ENCODE peak calls at places on chromosome 1, in four cellular contexts. E, N, U and D are unnamed samples.
A peak's percentile ranks its signal among the peaks of the same experiment; 100 is the strongest.

GRCh38 chr1:234322979-234323378 is 50.3 kb upstream of the COA6 start:
- DNase-seq in N (peak; percentile 91), E (peak; percentile 62), U (no peak), D (peak; percentile 26)

GRCh38 chr1:245810789-245811337 is 656.1 kb downstream of the KIF26B start:
- DNase-seq in U (no peak), E (no peak), N (no peak), D (no peak)

GRCh38 chr1:229841230-229841629 is 215.2 kb downstream of the URB2 start:
- DNase-seq in U (no peak), E (no peak), N (no peak), D (no peak)

GRCh38 chr1:193408782-193409293 is 222.4 kb upstream of the B3GALT2 start:
- DNase-seq in N (no peak), E (peak; percentile 43), U (peak; percentile 85), D (no peak)

GRCh38 chr1:91617242-91617837 is 116.7 kb downstream of the CDC7 start:
- DNase-seq in N (peak; percentile 67), E (peak; percentile 28), U (no peak), D (no peak)

GRCh38 chr1:59499956-59500569 is 203.2 kb downstream of the FGGY start:
- DNase-seq in E (no peak), N (no peak), U (no peak), D (no peak)

GRCh38 chr1:116834605-116835004 is 75.1 kb upstream of the PTGFRN start:
- DNase-seq in U (no peak), N (no peak), E (no peak), D (no peak)

GRCh38 chr1:65230741-65231439 is 78.5 kb upstream of the DNAJC6 start:
- DNase-seq in U (no peak), N (no peak), E (no peak), D (no peak)

GRCh38 chr1:159598196-159598595 is 10.6 kb downstream of the APCS start:
- DNase-seq in E (peak; percentile 88), U (no peak), N (no peak), D (no peak)

GRCh38 chr1:167344112-167344511 is 123.4 kb downstream of the POU2F1 start:
- DNase-seq in N (no peak), E (no peak), U (no peak), D (no peak)

GRCh38 chr1:234402939-234403338 is 29.7 kb downstream of the COA6 start:
- DNase-seq in E (no peak), U (no peak), N (no peak), D (no peak)

GRCh38 chr1:231162300-231162969 is 577 bp downstream of the TRIM67 start:
- DNase-seq in E (peak; percentile 46), U (no peak), N (peak; percentile 69), D (no peak)

GRCh38 chr1:87513971-87514660 is 185.4 kb downstream of the LMO4 start:
- DNase-seq in N (no peak), U (no peak), E (no peak), D (no peak)

GRCh38 chr1:220300442-220301121 is 28.3 kb upstream of the RAB3GAP2 start:
- DNase-seq in U (peak; percentile 82), E (peak; percentile 64), N (no peak), D (no peak)

GRCh38 chr1:159828916-159829634 is 2.4 kb downstream of the SLAMF8 start:
- DNase-seq in E (peak; percentile 22), N (peak; percentile 67), U (no peak), D (no peak)

GRCh38 chr1:92051948-92052347 is 22.2 kb downstream of the EPHX4 start:
- DNase-seq in U (no peak), N (no peak), E (no peak), D (no peak)

GRCh38 chr1:174789399-174789798 is 210.3 kb upstream of the CACYBP start:
- DNase-seq in E (no peak), N (no peak), U (no peak), D (no peak)

GRCh38 chr1:65825736-65826135 is 33.0 kb downstream of the PDE4B start:
- DNase-seq in U (no peak), E (no peak), N (no peak), D (no peak)

GRCh38 chr1:115495603-115496002 is 146.2 kb upstream of the VANGL1 start:
- DNase-seq in N (no peak), U (no peak), E (no peak), D (no peak)

GRCh38 chr1:22747021-22747734 is 36.5 kb downstream of the EPHB2 start:
- DNase-seq in N (no peak), E (peak; percentile 83), U (no peak), D (no peak)

GRCh38 chr1:191831572-191831971 is 326.7 kb upstream of the RGS18 start:
- DNase-seq in E (peak; percentile 33), N (no peak), U (no peak), D (no peak)

GRCh38 chr1:55720243-55720642 is 505.1 kb upstream of the USP24 start:
- DNase-seq in E (no peak), U (no peak), N (no peak), D (no peak)

GRCh38 chr1:156809281-156809680 is 7.4 kb downstream of the SH2D2A start:
- DNase-seq in U (no peak), E (no peak), N (no peak), D (no peak)

GRCh38 chr1:173206816-173207595 is at the start of gene TNFSF4:
- DNase-seq in E (no peak), N (no peak), U (no peak), D (no peak)

GRCh38 chr1:4655674-4656532 is 1.5 kb downstream of the AJAP1 start:
- DNase-seq in N (peak; percentile 39), U (no peak), E (peak; percentile 68), D (no peak)

GRCh38 chr1:78619446-78619802 is 824 bp upstream of the IFI44L start:
- DNase-seq in U (no peak), E (no peak), N (no peak), D (no peak)

GRCh38 chr1:170326221-170326620 is 180.5 kb downstream of the NTMT2 start:
- DNase-seq in E (no peak), N (no peak), U (no peak), D (no peak)

GRCh38 chr1:111620412-111620971 is 903 bp downstream of the RAP1A start:
- DNase-seq in U (no peak), E (peak; percentile 9), N (no peak), D (no peak)

GRCh38 chr1:116356673-116357072 is 16.4 kb upstream of the ATP1A1 start:
- DNase-seq in E (no peak), N (no peak), U (no peak), D (no peak)

GRCh38 chr1:8017495-8018310 is 8.4 kb downstream of the ERRFI1 start:
- DNase-seq in U (no peak), N (no peak), E (no peak), D (no peak)

GRCh38 chr1:40161125-40161887 is at the start of gene RLF:
- DNase-seq in U (peak; percentile 97), E (peak; percentile 92), N (peak; percentile 94), D (peak; percentile 97)

GRCh38 chr1:185721553-185721952 is 12.6 kb upstream of the HMCN1 start:
- DNase-seq in E (no peak), U (no peak), N (no peak), D (no peak)

GRCh38 chr1:185716095-185716494 is 18.1 kb upstream of the HMCN1 start:
- DNase-seq in U (no peak), E (no peak), N (no peak), D (no peak)

GRCh38 chr1:185719021-185719420 is 15.2 kb upstream of the HMCN1 start:
- DNase-seq in E (peak; percentile 62), N (peak; percentile 36), U (no peak), D (no peak)

GRCh38 chr1:185720633-185721272 is 13.4 kb upstream of the HMCN1 start:
- DNase-seq in E (peak; percentile 46), U (no peak), N (no peak), D (no peak)
- TF ChIP-seq CTCF in E (peak; percentile 70), U (peak; percentile 31), N (peak; percentile 31), D (no peak)

DNA sequence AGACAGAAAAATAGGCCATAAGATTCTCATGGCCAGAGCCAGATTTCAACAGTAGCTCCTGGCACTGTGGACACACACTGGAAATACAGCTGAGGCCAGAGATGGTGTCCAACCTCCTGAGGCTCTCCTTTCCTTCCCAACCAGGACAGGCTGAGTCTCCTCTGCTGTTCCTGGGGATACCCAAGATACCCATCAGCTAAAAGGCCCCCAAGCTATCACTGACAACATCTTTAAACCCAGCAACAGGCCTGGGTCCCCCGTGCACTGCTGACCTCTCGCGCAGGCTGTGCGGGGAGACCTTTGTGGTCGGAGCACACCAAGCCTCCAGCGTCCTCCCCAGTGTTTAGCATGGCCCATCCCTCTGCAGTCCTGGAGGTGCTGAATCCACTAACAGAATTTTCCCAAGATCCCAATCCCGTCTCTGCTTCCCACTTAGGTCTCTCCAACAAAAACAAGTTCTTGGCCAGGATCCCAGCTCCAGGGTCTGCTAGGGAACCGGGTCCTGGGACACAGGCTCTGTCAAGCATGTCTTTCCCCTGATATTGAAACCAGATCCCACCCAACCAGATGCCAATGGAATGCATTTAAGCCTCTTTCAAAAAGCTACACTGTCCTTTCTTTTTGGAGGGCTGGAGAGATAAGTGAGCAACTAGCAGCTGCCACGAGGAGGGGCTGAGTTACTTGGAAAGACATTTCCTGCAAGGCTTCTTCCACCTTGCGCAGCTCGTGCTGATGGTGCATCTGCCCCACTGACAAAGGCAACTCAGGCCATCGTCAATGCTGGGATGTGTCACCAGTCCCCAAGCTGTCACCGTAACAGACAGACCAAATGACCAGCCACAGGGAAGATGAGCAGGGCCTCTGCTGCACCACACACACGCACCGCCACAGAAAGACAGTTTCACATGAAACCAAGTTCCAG is 73.2 kb downstream of the BCAR3 start:
- DNase-seq in E (no peak), U (no peak), N (no peak), D (no peak)
- TF ChIP-seq CTCF in E (no peak), U (no peak), N (no peak), D (no peak)

GRCh38 chr1:162977944-162978568 is 91.1 kb upstream of the RGS4 start:
- DNase-seq in U (no peak), E (no peak), N (no peak), D (no peak)
- TF ChIP-seq CTCF in U (no peak), E (no peak), N (no peak), D (no peak)

GRCh38 chr1:39136635-39137034 is 67.9 kb upstream of the MACF1 start:
- DNase-seq in U (no peak), E (no peak), N (no peak), D (no peak)
- TF ChIP-seq CTCF in U (no peak), E (peak; percentile 43), N (no peak), D (no peak)

GRCh38 chr1:69700770-69701169 is 133.0 kb downstream of the LRRC7 start:
- DNase-seq in N (peak; percentile 53), U (no peak), E (peak; percentile 18), D (no peak)
- TF ChIP-seq CTCF in N (peak; percentile 45), U (no peak), E (no peak), D (no peak)

GRCh38 chr1:86380257-86380861 is 15.8 kb downstream of the ODF2L start:
- DNase-seq in N (no peak), U (no peak), E (peak; percentile 74), D (no peak)
- TF ChIP-seq CTCF in N (peak; percentile 57), U (peak; percentile 46), E (peak; percentile 71), D (peak; percentile 91)